ENCODE peak calls at places on chromosomes 11 and 22, in four cellular contexts. D is mesenchymal stem cell, I is PC-9, X is GM23248. K is an unnamed sample. For H3K4me1, the result is how much of the 10 kb centered on the place peaks cover.

GRCh38 chr11:90222459-90223247 is at the start of gene CHORDC1:
- DNase-seq in D (peak), I (peak), X (peak), K (peak)

GRCh38 chr22:50675553-50676199 is 3.1 kb downstream of the SHANK3 start:
- DNase-seq in D (no peak), I (peak), X (no peak), K (no peak)

GRCh38 chr22:38862375-38863329 is 9.4 kb downstream of the CBX6 start:
- DNase-seq in D (no peak), I (no peak), X (no peak), K (no peak)

GRCh38 chr11:8341966-8342365 is 78.3 kb upstream of the LMO1 start:
- DNase-seq in D (no peak), I (peak), X (no peak), K (no peak)

GRCh38 chr11:106585061-106585460 is 433.2 kb downstream of the GUCY1A2 start:
- DNase-seq in D (peak), I (no peak), X (peak), K (peak)

GRCh38 chr11:124935548-124936514 is at the start of gene HEPACAM:
- DNase-seq in D (no peak), I (no peak), X (no peak), K (no peak)

GRCh38 chr22:42412744-42413220 is 19.4 kb downstream of the NFAM1 start:
- DNase-seq in D (no peak), I (no peak), X (no peak), K (no peak)

GRCh38 chr11:1889527-1889930 is 2.2 kb downstream of the PRR33 start:
- DNase-seq in D (no peak), I (no peak), X (no peak), K (no peak)

GRCh38 chr22:32311551-32312071 is 46.1 kb upstream of the RFPL3 start:
- DNase-seq in D (no peak), I (no peak), X (no peak), K (no peak)

GRCh38 chr22:33867118-33867863 is 53.0 kb downstream of the LARGE1 start:
- DNase-seq in D (peak), I (peak), X (peak), K (no peak)

GRCh38 chr11:22656128-22656527 is 10.3 kb upstream of the GAS2 start:
- DNase-seq in D (no peak), I (no peak), X (no peak), K (no peak)

GRCh38 chr11:31106963-31107576 is 262.5 kb downstream of the DCDC1 start:
- DNase-seq in D (peak), I (peak), X (peak), K (peak)

GRCh38 chr11:85685820-85686459 is at the start of gene CCDC89:
- DNase-seq in D (peak), I (no peak), X (peak), K (no peak)

GRCh38 chr11:2777871-2778629 is 78.3 kb upstream of the KCNQ1OT1 start:
- DNase-seq in D (no peak), I (no peak), X (no peak), K (no peak)

GRCh38 chr11:18721576-18722292 is 4.3 kb downstream of the IGSF22 start:
- DNase-seq in D (peak), I (peak), X (peak), K (peak)

GRCh38 chr22:31917227-31917921 is 27.0 kb upstream of the YWHAH start:
- DNase-seq in D (no peak), I (no peak), X (no peak), K (no peak)

GRCh38 chr11:65148657-65149056 is 14.3 kb upstream of the SYVN1 start:
- DNase-seq in D (no peak), I (no peak), X (no peak), K (no peak)
- H3K4me1 ChIP-seq in D (under half), I (under half), X (under half), K (under half)

GRCh38 chr11:96306933-96307747 is 35.9 kb downstream of the MAML2 start:
- DNase-seq in D (peak), I (peak), X (peak), K (peak)
- H3K4me3 ChIP-seq in D (peak), I (peak), X (peak), K (peak)

GRCh38 chr22:44906248-44906936 is 103.4 kb downstream of the PHF21B start:
- DNase-seq in D (no peak), I (no peak), X (no peak), K (no peak)
- H3K4me1 ChIP-seq in D (under half), I (under half), X (under half), K (under half)

DNA sequence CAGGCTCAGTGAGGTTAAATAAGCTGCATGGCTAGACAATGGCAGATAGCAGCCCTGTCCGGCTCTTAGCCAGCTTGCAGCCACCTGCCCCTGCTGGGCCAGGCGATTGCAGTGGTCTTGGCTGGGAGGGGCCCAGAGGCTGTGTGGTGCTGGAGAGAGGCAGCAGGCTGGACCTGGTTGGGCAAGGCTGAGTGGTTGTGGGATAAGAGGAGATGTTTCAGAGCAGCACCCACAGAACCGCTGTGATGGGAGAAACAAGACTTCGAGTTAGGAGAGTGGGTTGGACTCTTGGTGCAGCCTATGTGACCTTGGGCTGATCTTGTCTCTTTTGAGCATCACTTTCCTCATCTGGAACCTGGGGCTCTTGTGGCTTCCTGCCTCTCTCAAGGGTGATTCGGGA is 25.5 kb downstream of the PTPRJ start:
- DNase-seq in D (no peak), I (no peak), X (peak), K (no peak)
- H3K4me3 ChIP-seq in D (no peak), I (no peak), X (peak), K (no peak)

K was measured in mammary epithelial cell.